ENCODE peak calls at places on chromosomes 13 and 19, in six cellular contexts. M is naive thymus-derived CD8-positive, alpha-beta T cell; G is H54; P is AG09309; N is NCI-H524; C is activated CD4-positive, CD25-positive, alpha-beta regulatory T cell treated with anti-CD3 and anti-CD28 coated beads, Interleukin-2, amount 50 U/mL, for 16 hours. I is an unnamed sample.

GRCh38 chr13:57136093-57136492 is 4.6 kb upstream of the PRR20A start:
- DNase-seq in P (no peak), G (no peak), N (no peak), M (no peak), C (no peak), I (no peak)

GRCh38 chr13:88979465-88980180 is 1308.5 kb downstream of the SLITRK5 start:
- DNase-seq in P (no peak), M (no peak), C (no peak), G (no peak), N (peak; percentile 34), I (no peak)

GRCh38 chr19:52670046-52670445 is 31.9 kb upstream of the ZNF83 start:
- DNase-seq in M (no peak), G (no peak), P (no peak), C (no peak), N (no peak), I (peak; percentile 79)

GRCh38 chr19:5613466-5613865 is 9.1 kb downstream of the SAFB2 start:
- DNase-seq in C (no peak), P (no peak), G (no peak), N (no peak), M (no peak), I (no peak)

GRCh38 chr19:45598267-45599011 is 3.6 kb downstream of the GPR4 start:
- DNase-seq in M (no peak), C (no peak), P (no peak), G (no peak), N (peak; percentile 29), I (no peak)

GRCh38 chr13:94682229-94682628 is 30.1 kb downstream of the SOX21 start:
- DNase-seq in M (no peak), G (no peak), C (no peak), N (no peak), P (no peak), I (no peak)

GRCh38 chr13:110575322-110576069 is 14.0 kb upstream of the RAB20 start:
- DNase-seq in C (no peak), G (peak; percentile 59), M (no peak), P (no peak), N (no peak), I (no peak)

GRCh38 chr19:53875602-53876340 is 6.2 kb upstream of the PRKCG start:
- DNase-seq in P (no peak), G (no peak), C (no peak), M (no peak), N (no peak), I (no peak)

GRCh38 chr13:99389520-99390304 is 82.5 kb upstream of the GPR183 start:
- DNase-seq in G (no peak), C (no peak), N (no peak), P (no peak), M (no peak), I (no peak)

GRCh38 chr19:10339380-10339960 is at the start of gene ICAM3:
- DNase-seq in N (no peak), M (peak; percentile 48), G (no peak), P (no peak), C (peak; percentile 37), I (no peak)

I was measured in epithelial cell of proximal tubule.